ENCODE peak calls at places on chromosome 14, in four cellular contexts. G, E, Q and Y are unnamed samples.

GRCh38 chr14:93984987-93985410 is 8.6 kb upstream of the ASB2 start:
- DNase-seq in G (peak; percentile 76), E (peak; percentile 54), Q (peak; percentile 83), Y (peak; percentile 77)

GRCh38 chr14:20873370-20874177 is 17.6 kb upstream of the RNASE3 start:
- DNase-seq in G (peak; percentile 33), E (peak; percentile 56), Q (peak; percentile 85), Y (peak; percentile 41)

GRCh38 chr14:53044486-53044885 is 93.6 kb upstream of the FERMT2 start:
- DNase-seq in G (no peak), E (no peak), Q (no peak), Y (no peak)

GRCh38 chr14:103006991-103007520 is 50.3 kb downstream of the CDC42BPB start:
- DNase-seq in G (no peak), E (no peak), Q (no peak), Y (no peak)

GRCh38 chr14:68230941-68231717 is 411.6 kb downstream of the RAD51B start:
- DNase-seq in G (no peak), E (no peak), Q (no peak), Y (no peak)

GRCh38 chr14:100726812-100727564 is at the start of gene DLK1:
- DNase-seq in G (no peak), E (no peak), Q (no peak), Y (no peak)

GRCh38 chr14:33210304-33210703 is 271.6 kb downstream of the NPAS3 start:
- DNase-seq in G (no peak), E (no peak), Q (no peak), Y (no peak)

GRCh38 chr14:101075801-101076413 is 172.4 kb upstream of the RTL1 start:
- DNase-seq in G (no peak), E (no peak), Q (no peak), Y (no peak)

GRCh38 chr14:91749857-91750256 is 18.0 kb upstream of the CATSPERB start:
- DNase-seq in G (no peak), E (no peak), Q (no peak), Y (no peak)

GRCh38 chr14:104868060-104868740 is 3.1 kb downstream of the CEP170B start:
- DNase-seq in G (no peak), E (no peak), Q (no peak), Y (no peak)

GRCh38 chr14:69484444-69485113 is at the start of gene PLEKHD1:
- DNase-seq in G (peak; percentile 51), E (no peak), Q (no peak), Y (no peak)

GRCh38 chr14:60645191-60645590 is 4.1 kb downstream of the SIX1 start:
- DNase-seq in G (no peak), E (no peak), Q (no peak), Y (no peak)

GRCh38 chr14:67502867-67503266 is 14.3 kb upstream of the TMEM229B start:
- DNase-seq in G (no peak), E (no peak), Q (no peak), Y (no peak)

GRCh38 chr14:91358654-91359210 is 58.9 kb downstream of the CCDC88C start:
- DNase-seq in G (no peak), E (no peak), Q (no peak), Y (no peak)

GRCh38 chr14:74348735-74349463 is 628 bp downstream of the VRTN start:
- DNase-seq in G (no peak), E (no peak), Q (no peak), Y (no peak)

GRCh38 chr14:67411820-67412421 is at the start of gene PLEK2:
- DNase-seq in G (peak; percentile 40), E (peak; percentile 79), Q (no peak), Y (no peak)

GRCh38 chr14:74401504-74402241 is 24.3 kb downstream of the SYNDIG1L start:
- DNase-seq in G (no peak), E (peak; percentile 4), Q (peak; percentile 60), Y (no peak)

GRCh38 chr14:61516957-61517356 is 178.4 kb upstream of the HIF1A start:
- DNase-seq in G (no peak), E (peak; percentile 1), Q (no peak), Y (no peak)

GRCh38 chr14:65169351-65169750 is 67.0 kb upstream of the MAX start:
- DNase-seq in G (no peak), E (no peak), Q (no peak), Y (no peak)

GRCh38 chr14:101932668-101933067 is 31.7 kb upstream of the DYNC1H1 start:
- DNase-seq in G (no peak), E (no peak), Q (no peak), Y (peak; percentile 31)

GRCh38 chr14:67705211-67705610 is 3.5 kb downstream of the RDH12 start:
- DNase-seq in G (no peak), E (no peak), Q (no peak), Y (no peak)

GRCh38 chr14:89500303-89500702 is 83.3 kb upstream of the FOXN3 start:
- DNase-seq in G (no peak), E (no peak), Q (no peak), Y (peak; percentile 10)

GRCh38 chr14:75726326-75726725 is 65.3 kb downstream of the TTLL5 start:
- DNase-seq in G (no peak), E (no peak), Q (no peak), Y (no peak)

GRCh38 chr14:33938131-33938949 is 12.5 kb downstream of the EGLN3 start:
- DNase-seq in G (peak; percentile 42), E (peak; percentile 65), Q (peak; percentile 93), Y (peak; percentile 49)

GRCh38 chr14:99006271-99006670 is 265.7 kb downstream of the BCL11B start:
- DNase-seq in G (no peak), E (no peak), Q (no peak), Y (no peak)

GRCh38 chr14:51473808-51474207 is 177.9 kb upstream of the FRMD6 start:
- DNase-seq in G (no peak), E (no peak), Q (no peak), Y (no peak)

GRCh38 chr14:91980157-91980556 is 32.7 kb upstream of the FBLN5 start:
- DNase-seq in G (peak; percentile 84), E (no peak), Q (no peak), Y (no peak)

GRCh38 chr14:49497725-49498348 is 88.3 kb downstream of the RPS29 start:
- DNase-seq in G (peak; percentile 44), E (peak; percentile 65), Q (no peak), Y (peak; percentile 70)

GRCh38 chr14:60756847-60757246 is 22.3 kb downstream of the MNAT1 start:
- DNase-seq in G (no peak), E (no peak), Q (no peak), Y (no peak)

GRCh38 chr14:75258079-75258802 is 20.4 kb upstream of the FOS start:
- DNase-seq in G (no peak), E (no peak), Q (peak; percentile 89), Y (no peak)

GRCh38 chr14:92651106-92651792 is 97.2 kb downstream of the LGMN start:
- DNase-seq in G (no peak), E (no peak), Q (peak; percentile 77), Y (no peak)